ENCODE peak calls at places on chromosomes 4 and X, in five cellular contexts. E is body of pancreas, O is upper lobe of left lung, A is type B pancreatic cell, F is HFF-Myc. I is an unnamed sample.

GRCh38 chr4:21367567-21367966 is 581.0 kb downstream of the KCNIP4 start:
- DNase-seq in E (no peak), O (no peak), A (no peak), F (no peak), I (no peak)

GRCh38 chr4:71163317-71163716 is 169.9 kb downstream of the DCK start:
- DNase-seq in E (no peak), O (no peak), A (no peak), F (no peak), I (no peak)

GRCh38 chr4:122988696-122989095 is 66.3 kb upstream of the NUDT6 start:
- DNase-seq in E (no peak), O (no peak), A (no peak), F (no peak), I (no peak)

GRCh38 chr4:181569553-181569952 is 673.6 kb upstream of the TENM3 start:
- DNase-seq in E (no peak), O (no peak), A (no peak), F (no peak), I (no peak)

GRCh38 chr4:41692717-41693345 is 55.7 kb downstream of the PHOX2B start:
- DNase-seq in E (peak; percentile 62), O (no peak), A (no peak), F (peak; percentile 14), I (peak; percentile 63)

GRCh38 chr4:183408791-183409190 is 35.6 kb upstream of the CDKN2AIP start:
- DNase-seq in E (no peak), O (no peak), A (no peak), F (no peak), I (peak; percentile 53)

GRCh38 chr4:18020145-18020670 is 1.3 kb downstream of the LCORL start:
- DNase-seq in E (no peak), O (peak; percentile 27), A (no peak), F (no peak), I (no peak)

GRCh38 chr4:37522996-37523395 is 163.2 kb downstream of the RELL1 start:
- DNase-seq in E (no peak), O (no peak), A (no peak), F (no peak), I (no peak)

GRCh38 chrX:40550069-40550468 is 30.7 kb upstream of the ATP6AP2 start:
- DNase-seq in E (peak; percentile 51), O (no peak), A (no peak), F (no peak), I (no peak)

GRCh38 chr4:108175966-108176365 is 7.2 kb upstream of the LEF1 start:
- DNase-seq in E (no peak), O (no peak), A (no peak), F (no peak), I (no peak)

GRCh38 chr4:108180513-108180912 is 11.8 kb upstream of the LEF1 start:
- DNase-seq in E (no peak), O (no peak), A (no peak), F (no peak), I (no peak)

GRCh38 chr4:108181704-108182103 is 13.0 kb upstream of the LEF1 start:
- DNase-seq in E (no peak), O (no peak), A (no peak), F (no peak), I (no peak)
- TF ChIP-seq CTCF in E (no peak), O (no peak), A (peak; percentile 45), F (no peak), I (no peak)

DNA sequence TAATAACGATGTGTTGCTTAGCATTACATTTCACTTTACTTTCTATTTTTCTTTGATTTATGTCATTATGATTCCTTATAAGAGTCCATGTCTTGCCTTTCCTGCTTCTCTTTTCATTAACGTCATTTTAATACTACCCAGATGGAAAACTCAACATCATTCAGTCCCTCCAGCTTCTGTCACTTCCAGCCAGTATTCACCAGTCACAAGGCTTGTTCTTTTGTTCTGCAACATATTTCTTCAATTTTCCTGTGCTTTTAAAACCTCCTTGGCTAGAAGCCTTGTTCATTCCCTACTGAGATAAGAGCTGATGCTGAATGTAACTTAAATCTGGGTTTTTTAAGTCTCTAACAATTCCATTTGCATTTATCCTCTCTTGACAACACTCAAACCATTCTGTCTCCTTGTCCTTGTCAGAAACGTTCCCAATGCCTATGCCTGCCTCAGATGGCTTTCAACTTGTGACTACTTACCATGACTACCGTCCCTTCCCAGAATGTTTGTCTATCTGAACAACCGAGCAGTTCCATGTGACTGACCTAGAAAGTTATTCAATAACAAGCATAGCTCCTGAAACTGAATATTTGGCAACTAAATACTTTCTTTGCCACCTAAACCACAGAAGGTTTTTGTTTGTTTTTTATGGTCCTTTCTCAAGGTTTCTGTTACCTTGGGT is 682.9 kb upstream of the GALNTL6 start:
- DNase-seq in E (peak; percentile 53), O (no peak), A (no peak), F (no peak), I (no peak)
- TF ChIP-seq CTCF in E (no peak), O (no peak), A (no peak), F (no peak), I (no peak)

GRCh38 chr4:120399846-120400245 is 333.2 kb upstream of the MAD2L1 start:
- DNase-seq in E (no peak), O (no peak), A (no peak), F (no peak), I (no peak)
- TF ChIP-seq CTCF in E (no peak), O (no peak), A (no peak), F (no peak), I (no peak)

DNA sequence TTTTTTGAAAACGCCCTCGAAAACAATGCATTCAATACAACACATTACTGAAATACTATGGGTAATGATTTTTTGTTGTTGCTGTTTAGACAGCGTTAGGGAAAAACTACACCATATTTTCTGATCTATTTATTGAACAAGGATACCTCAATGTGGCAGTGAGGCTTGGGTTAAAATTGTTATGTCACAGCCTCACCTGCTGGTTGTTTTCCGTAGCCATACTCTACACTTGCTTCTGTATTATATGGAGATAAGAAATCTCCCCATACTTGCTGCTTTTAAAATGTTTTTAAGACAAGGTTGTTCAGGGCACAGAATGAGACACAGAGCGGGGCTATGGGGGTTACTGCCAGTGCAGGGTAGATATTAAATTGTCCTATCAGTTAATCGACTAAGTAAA is 221.6 kb upstream of the FTHL17 start:
- DNase-seq in E (peak; percentile 23), O (no peak), A (no peak), F (no peak), I (no peak)
- TF ChIP-seq CTCF in E (peak; percentile 73), O (no peak), A (peak; percentile 20), F (peak; percentile 8), I (no peak)

DNA sequence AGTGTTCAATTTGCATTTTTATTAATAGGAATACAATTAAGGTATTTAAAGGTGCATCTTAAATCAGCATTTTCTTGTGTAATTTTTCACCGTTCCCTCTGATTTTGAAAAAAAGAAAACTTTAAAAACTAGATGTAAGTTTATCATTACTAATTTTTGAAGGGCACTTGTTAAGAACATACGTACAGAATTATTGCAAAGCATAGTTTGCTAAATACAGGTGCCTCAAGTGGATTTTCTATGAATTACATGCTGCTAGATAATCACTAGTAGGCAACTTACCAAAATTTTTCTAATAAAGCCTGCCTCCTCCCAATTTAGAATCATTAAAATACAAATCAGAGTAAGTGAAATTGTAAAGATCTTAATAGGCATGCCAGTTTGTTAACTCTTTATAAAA is 8.5 kb downstream of the CNKSR2 start:
- DNase-seq in E (no peak), O (no peak), A (no peak), F (no peak), I (no peak)
- TF ChIP-seq CTCF in E (peak; percentile 42), O (no peak), A (peak; percentile 71), F (no peak), I (no peak)

GRCh38 chrX:150896632-150897031 is 1.8 kb downstream of the CD99L2 start:
- DNase-seq in E (no peak), O (no peak), A (no peak), F (no peak), I (no peak)
- TF ChIP-seq CTCF in E (no peak), O (no peak), A (no peak), F (no peak), I (no peak)

GRCh38 chrX:110346681-110347080 is 12.0 kb upstream of the RTL9 start:
- DNase-seq in E (peak; percentile 33), O (no peak), A (no peak), F (no peak), I (no peak)
- TF ChIP-seq CTCF in E (no peak), O (no peak), A (no peak), F (no peak), I (no peak)

GRCh38 chr4:72827968-72828367 is 241.5 kb downstream of the COX18 start:
- DNase-seq in E (no peak), O (no peak), A (no peak), F (no peak), I (no peak)

GRCh38 chr4:72828864-72829263 is 240.7 kb downstream of the COX18 start:
- DNase-seq in E (no peak), O (no peak), A (no peak), F (no peak), I (no peak)
- TF ChIP-seq CTCF in E (no peak), O (no peak), A (no peak), F (no peak), I (no peak)